ENCODE peak calls at places on chromosomes 6 and 20, in eight cellular contexts. I is astrocyte; M is H4; W is HT-29; R is stimulated activated CD4-positive, alpha-beta T cell treated with anti-CD3 and anti-CD28 coated beads, Interleukin-2, amount 100 ng/mL, for 24 hours; E is stimulated activated CD8-positive, alpha-beta memory T cell treated with anti-CD3 and anti-CD28 coated beads, Interleukin-2, amount 100 ng/mL, for 1 hour; Q is foreskin melanocyte; J is NCI-H69. P is an unnamed sample.

GRCh38 chr6:80642452-80642851 is 536.0 kb downstream of the BCKDHB start:
- DNase-seq in I (peak; percentile 67), E (no peak), R (no peak), J (no peak), Q (no peak), M (no peak), W (no peak), P (no peak)

GRCh38 chr20:51596656-51597388 is 54.3 kb upstream of the NFATC2 start:
- DNase-seq in W (no peak), I (no peak), M (no peak), R (no peak), E (no peak), J (no peak), Q (no peak), P (no peak)

GRCh38 chr20:37920679-37921322 is 17.9 kb downstream of the VSTM2L start:
- DNase-seq in I (no peak), W (no peak), M (no peak), J (peak; percentile 40), E (no peak), R (no peak), Q (no peak), P (no peak)

GRCh38 chr6:20978176-20978614 is 443.9 kb downstream of the CDKAL1 start:
- DNase-seq in M (no peak), J (peak; percentile 69), R (no peak), I (peak; percentile 63), W (no peak), Q (no peak), E (no peak), P (no peak)

GRCh38 chr20:45436732-45437485 is 21.0 kb downstream of the PIGT start:
- DNase-seq in R (peak; percentile 91), I (peak; percentile 52), Q (peak; percentile 52), J (peak; percentile 74), W (peak; percentile 98), E (peak; percentile 85), M (peak; percentile 73), P (peak; percentile 79)

GRCh38 chr6:170450946-170451761 is 102.0 kb downstream of the PSMB1 start:
- DNase-seq in J (no peak), W (no peak), M (no peak), I (no peak), E (no peak), Q (no peak), R (no peak), P (no peak)

GRCh38 chr20:10992776-10993175 is 319.0 kb upstream of the JAG1 start:
- DNase-seq in R (no peak), Q (no peak), W (no peak), J (no peak), E (no peak), M (no peak), I (no peak), P (no peak)

GRCh38 chr6:17211101-17211500 is 70.1 kb upstream of the RBM24 start:
- DNase-seq in W (no peak), E (no peak), M (no peak), J (no peak), I (no peak), Q (no peak), R (no peak), P (no peak)

GRCh38 chr6:166085498-166085897 is 82.2 kb downstream of the TBXT start:
- DNase-seq in Q (no peak), I (no peak), W (no peak), M (no peak), J (no peak), E (no peak), R (no peak), P (no peak)

GRCh38 chr20:5316188-5317158 is at the start of gene PROKR2:
- DNase-seq in I (no peak), M (no peak), E (no peak), W (no peak), J (peak; percentile 75), Q (no peak), R (peak; percentile 45), P (no peak)

GRCh38 chr6:147176795-147177194 is 27.4 kb upstream of the STXBP5 start:
- DNase-seq in M (no peak), I (no peak), E (no peak), J (peak; percentile 19), W (no peak), R (no peak), Q (no peak), P (no peak)

GRCh38 chr20:1204061-1204460 is 807 bp downstream of the C20orf202 start:
- DNase-seq in J (no peak), E (no peak), M (no peak), W (no peak), Q (no peak), I (no peak), R (no peak), P (no peak)

GRCh38 chr6:49565855-49566254 is 15.4 kb downstream of the C6orf141 start:
- DNase-seq in E (no peak), Q (no peak), M (peak; percentile 36), R (no peak), I (no peak), J (no peak), W (peak; percentile 47), P (no peak)

GRCh38 chr6:162833776-162834175 is 106.0 kb downstream of the PACRG start:
- DNase-seq in I (no peak), W (no peak), E (no peak), Q (no peak), R (no peak), J (no peak), M (no peak), P (no peak)

GRCh38 chr6:15672291-15672690 is 9.5 kb upstream of the DTNBP1 start:
- DNase-seq in W (no peak), I (no peak), Q (no peak), M (no peak), J (no peak), E (no peak), R (no peak), P (no peak)

P was measured in stimulated activated naive B cell treated with anti-CD40 and anti-IgM and Interleukin-4, amounts not matched to agents 10 μg/mL and 1 μg/mL and 100 μg/mL, for 72 hours.